ENCODE peak calls at places on chromosomes 12 and 14, in four cellular contexts. One of them, this sample, is unnamed.

GRCh38 chr12:27631813-27632491 is 64.3 kb upstream of the REP15 start:
- DNase-seq in IMR-90: no peak
- DNase-seq in lung: no peak
- DNase-seq in PC-3: no peak
- DNase-seq in this sample: no peak

GRCh38 chr14:79077096-79077495 is 906.9 kb downstream of the NRXN3 start:
- DNase-seq in IMR-90: no peak
- DNase-seq in lung: no peak
- DNase-seq in PC-3: peak; percentile 37
- DNase-seq in this sample: no peak

GRCh38 chr12:60752589-60752988 is 1156.8 kb downstream of the SLC16A7 start:
- DNase-seq in PC-3: no peak
- DNase-seq in IMR-90: no peak
- DNase-seq in lung: no peak
- DNase-seq in this sample: no peak

GRCh38 chr14:93037354-93037753 is 78.4 kb downstream of the ITPK1 start:
- DNase-seq in IMR-90: no peak
- DNase-seq in lung: no peak
- DNase-seq in PC-3: no peak
- DNase-seq in this sample: no peak

GRCh38 chr14:63496837-63497400 is 46.3 kb downstream of the PPP2R5E start:
- DNase-seq in IMR-90: no peak
- DNase-seq in lung: no peak
- DNase-seq in PC-3: no peak
- DNase-seq in this sample: no peak

GRCh38 chr14:56855891-56856461 is 45.7 kb upstream of the OTX2 start:
- DNase-seq in IMR-90: no peak
- DNase-seq in PC-3: no peak
- DNase-seq in lung: no peak
- DNase-seq in this sample: no peak

GRCh38 chr14:21039585-21040369 is 2.4 kb upstream of the RNASE7 start:
- DNase-seq in PC-3: peak; percentile 62
- DNase-seq in IMR-90: peak; percentile 67
- DNase-seq in lung: no peak
- DNase-seq in this sample: peak; percentile 72

GRCh38 chr12:95083938-95084337 is 10.5 kb upstream of the NR2C1 start:
- DNase-seq in IMR-90: peak; percentile 89
- DNase-seq in lung: no peak
- DNase-seq in PC-3: no peak
- DNase-seq in this sample: peak; percentile 97

GRCh38 chr14:36279306-36280244 is 40.9 kb downstream of the MBIP start:
- DNase-seq in lung: no peak
- DNase-seq in PC-3: no peak
- DNase-seq in IMR-90: no peak
- DNase-seq in this sample: no peak

GRCh38 chr12:56078931-56079728 is 835 bp upstream of the ERBB3 start:
- DNase-seq in IMR-90: peak; percentile 74
- DNase-seq in lung: peak; percentile 91
- DNase-seq in PC-3: peak; percentile 89
- DNase-seq in this sample: peak; percentile 81

GRCh38 chr14:22890416-22890815 is 7.4 kb downstream of the REM2 start:
- DNase-seq in lung: no peak
- DNase-seq in IMR-90: no peak
- DNase-seq in PC-3: no peak
- DNase-seq in this sample: no peak

GRCh38 chr12:124375141-124375788 is 80.4 kb downstream of the RFLNA start:
- DNase-seq in lung: no peak
- DNase-seq in IMR-90: no peak
- DNase-seq in PC-3: no peak
- DNase-seq in this sample: no peak

GRCh38 chr12:131782061-131782460 is 46.1 kb upstream of the MMP17 start:
- DNase-seq in lung: no peak
- DNase-seq in IMR-90: no peak
- DNase-seq in PC-3: no peak
- DNase-seq in this sample: no peak

GRCh38 chr14:24379907-24380746 is 12.1 kb downstream of the NFATC4 start:
- DNase-seq in PC-3: no peak
- DNase-seq in IMR-90: no peak
- DNase-seq in lung: no peak
- DNase-seq in this sample: no peak

GRCh38 chr12:51318846-51319570 is 5.0 kb downstream of the BIN2 start:
- DNase-seq in IMR-90: no peak
- DNase-seq in PC-3: peak; percentile 19
- DNase-seq in lung: peak; percentile 48
- DNase-seq in this sample: no peak

GRCh38 chr14:43795600-43796228 is 711.4 kb downstream of the FSCB start:
- DNase-seq in PC-3: peak; percentile 51
- DNase-seq in IMR-90: peak; percentile 0
- DNase-seq in lung: no peak
- DNase-seq in this sample: peak; percentile 6

GRCh38 chr14:50829472-50830043 is 1.4 kb downstream of the NIN start:
- DNase-seq in IMR-90: no peak
- DNase-seq in lung: no peak
- DNase-seq in PC-3: no peak
- DNase-seq in this sample: no peak

GRCh38 chr12:103997277-103997900 is 31.7 kb downstream of the TDG start:
- DNase-seq in lung: no peak
- DNase-seq in PC-3: no peak
- DNase-seq in IMR-90: peak; percentile 22
- DNase-seq in this sample: peak; percentile 20

GRCh38 chr12:42442888-42443287 is 116.9 kb downstream of the PPHLN1 start:
- DNase-seq in lung: no peak
- DNase-seq in IMR-90: no peak
- DNase-seq in PC-3: no peak
- DNase-seq in this sample: no peak

GRCh38 chr14:51574009-51574408 is 77.7 kb upstream of the FRMD6 start:
- DNase-seq in lung: no peak
- DNase-seq in IMR-90: no peak
- DNase-seq in PC-3: no peak
- DNase-seq in this sample: no peak

GRCh38 chr12:120144215-120144614 is 27.7 kb upstream of the RAB35 start:
- DNase-seq in PC-3: no peak
- DNase-seq in IMR-90: no peak
- DNase-seq in lung: no peak
- DNase-seq in this sample: no peak

GRCh38 chr12:57940915-57941164 is 527 bp upstream of the ATP23 start:
- DNase-seq in PC-3: no peak
- DNase-seq in lung: no peak
- DNase-seq in IMR-90: no peak
- DNase-seq in this sample: no peak

GRCh38 chr14:32998433-32998832 is 59.8 kb downstream of the NPAS3 start:
- DNase-seq in lung: no peak
- DNase-seq in PC-3: peak; percentile 43
- DNase-seq in IMR-90: peak; percentile 9
- DNase-seq in this sample: peak; percentile 34

GRCh38 chr14:94031880-94032279 is 5.7 kb downstream of the OTUB2 start:
- DNase-seq in lung: no peak
- DNase-seq in PC-3: peak; percentile 43
- DNase-seq in IMR-90: no peak
- DNase-seq in this sample: no peak

GRCh38 chr12:3277261-3277943 is 200.2 kb downstream of the TSPAN9 start:
- DNase-seq in PC-3: no peak
- DNase-seq in lung: no peak
- DNase-seq in IMR-90: no peak
- DNase-seq in this sample: no peak

GRCh38 chr12:123071401-123072304 is 79.2 kb downstream of the PITPNM2 start:
- DNase-seq in PC-3: no peak
- DNase-seq in lung: no peak
- DNase-seq in IMR-90: no peak
- DNase-seq in this sample: peak; percentile 22
- H3K4me3 ChIP-seq in PC-3: no peak overlapping the region
- H3K4me3 ChIP-seq in lung: no peak overlapping the region
- H3K4me3 ChIP-seq in IMR-90: no peak overlapping the region
- H3K4me3 ChIP-seq in this sample: no peak overlapping the region

DNA sequence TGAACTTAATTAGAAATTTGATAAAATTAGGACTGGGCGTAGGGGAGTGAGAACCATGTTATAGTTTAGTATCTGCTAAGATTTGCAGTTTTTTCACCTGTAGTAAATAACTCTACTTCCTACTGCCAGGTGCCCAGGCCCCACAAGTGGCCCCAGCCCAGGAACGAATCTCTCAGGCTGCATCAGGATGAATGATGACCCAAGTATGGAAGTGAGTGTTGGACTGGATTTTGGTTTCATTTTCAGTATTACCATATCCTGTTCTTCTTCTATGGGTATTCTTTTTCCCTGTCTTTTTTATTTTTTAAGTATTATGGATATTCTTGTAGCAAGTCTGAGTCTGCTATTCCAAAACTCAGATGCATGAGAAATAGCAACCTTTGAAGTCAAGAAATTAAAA is 120.3 kb upstream of the BCAT1 start:
- DNase-seq in IMR-90: peak; percentile 14
- DNase-seq in PC-3: no peak
- DNase-seq in lung: no peak
- DNase-seq in this sample: no peak
- H3K4me3 ChIP-seq in IMR-90: no peak overlapping the region
- H3K4me3 ChIP-seq in PC-3: no peak overlapping the region
- H3K4me3 ChIP-seq in lung: no peak overlapping the region
- H3K4me3 ChIP-seq in this sample: peak overlapping the region; percentile 18

GRCh38 chr12:111010916-111011657 is 90.7 kb upstream of the MYL2 start:
- DNase-seq in PC-3: no peak
- DNase-seq in lung: no peak
- DNase-seq in IMR-90: no peak
- DNase-seq in this sample: no peak

GRCh38 chr12:111012918-111013317 is 92.5 kb upstream of the MYL2 start:
- DNase-seq in PC-3: no peak
- DNase-seq in lung: no peak
- DNase-seq in IMR-90: no peak
- DNase-seq in this sample: no peak

GRCh38 chr12:111011999-111012600 is 91.7 kb upstream of the MYL2 start:
- DNase-seq in PC-3: no peak
- DNase-seq in IMR-90: no peak
- DNase-seq in lung: no peak
- DNase-seq in this sample: no peak

GRCh38 chr12:111010061-111010460 is 89.7 kb upstream of the MYL2 start:
- DNase-seq in IMR-90: no peak
- DNase-seq in lung: no peak
- DNase-seq in PC-3: no peak
- DNase-seq in this sample: no peak

DNA sequence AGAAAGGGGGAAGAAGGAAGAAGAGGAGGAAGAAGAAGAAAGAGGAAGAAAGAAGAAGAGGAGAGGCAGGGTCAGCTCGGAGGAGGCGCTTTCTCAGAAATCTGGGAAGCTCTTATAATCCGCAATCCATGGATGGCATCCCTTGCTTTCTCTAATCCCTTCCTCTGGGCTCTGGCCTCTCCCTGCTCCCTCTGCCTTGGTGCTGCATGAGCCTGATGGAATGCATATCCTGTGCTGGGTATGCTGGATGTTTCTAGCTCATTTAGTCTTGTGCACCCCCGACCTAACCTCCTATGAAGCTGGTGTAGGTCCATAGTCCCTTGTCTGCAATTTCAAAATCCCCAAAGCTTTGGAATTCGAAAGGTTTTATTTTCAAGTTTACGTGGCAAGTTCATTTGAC is 94.2 kb upstream of the MYL2 start:
- DNase-seq in PC-3: no peak
- DNase-seq in IMR-90: no peak
- DNase-seq in lung: no peak
- DNase-seq in this sample: no peak
- H3K4me3 ChIP-seq in PC-3: no peak overlapping the region
- H3K4me3 ChIP-seq in IMR-90: no peak overlapping the region
- H3K4me3 ChIP-seq in lung: no peak overlapping the region
- H3K4me3 ChIP-seq in this sample: no peak overlapping the region

DNA sequence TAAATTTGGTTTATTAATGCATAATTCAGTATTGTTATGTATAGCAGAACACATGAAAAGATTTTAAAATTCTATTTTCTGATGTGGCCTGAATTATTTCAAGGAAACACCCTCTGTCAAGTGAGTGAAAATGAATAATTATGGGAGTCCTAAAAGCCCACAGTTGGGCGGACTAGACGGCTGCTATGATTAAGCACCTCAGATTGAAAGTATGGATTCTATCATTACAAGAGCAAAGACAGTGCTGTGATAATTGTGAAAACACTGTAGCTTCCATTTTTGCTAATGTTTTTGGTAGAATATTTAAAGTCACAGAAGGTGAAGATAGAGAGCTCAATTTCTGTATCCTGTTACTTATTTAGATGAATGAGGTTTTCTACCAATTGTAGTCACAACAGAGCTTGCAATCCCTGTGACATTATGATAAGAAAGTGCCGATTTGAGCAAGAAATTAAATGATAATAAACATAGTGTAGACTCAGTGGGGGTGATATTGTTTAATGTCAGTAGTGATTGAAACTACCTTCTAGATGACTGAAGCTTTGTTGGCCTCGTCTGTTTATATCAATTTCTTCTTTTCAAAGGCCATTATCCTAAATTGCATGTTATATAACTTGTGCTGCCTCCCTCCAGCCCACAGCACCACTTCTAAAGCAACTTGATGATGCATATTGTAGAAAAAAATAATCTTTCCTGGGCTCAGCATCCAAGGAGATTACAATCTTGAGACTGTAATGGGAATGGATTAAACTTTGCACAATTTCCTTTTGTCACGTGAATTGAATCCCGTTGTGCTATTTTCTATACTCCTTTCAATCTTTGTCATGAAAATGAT is 359.8 kb downstream of the BTG1 start:
- DNase-seq in IMR-90: no peak
- DNase-seq in lung: no peak
- DNase-seq in PC-3: no peak
- DNase-seq in this sample: no peak
- H3K4me3 ChIP-seq in IMR-90: no peak overlapping the region
- H3K4me3 ChIP-seq in lung: no peak overlapping the region
- H3K4me3 ChIP-seq in PC-3: no peak overlapping the region
- H3K4me3 ChIP-seq in this sample: no peak overlapping the region

GRCh38 chr12:85872497-85873091 is 1.5 kb upstream of the NTS start:
- DNase-seq in lung: no peak
- DNase-seq in IMR-90: peak; percentile 64
- DNase-seq in PC-3: peak; percentile 81
- DNase-seq in this sample: peak; percentile 65
- H3K4me3 ChIP-seq in lung: no peak overlapping the region
- H3K4me3 ChIP-seq in IMR-90: no peak overlapping the region
- H3K4me3 ChIP-seq in PC-3: no peak overlapping the region
- H3K4me3 ChIP-seq in this sample: no peak overlapping the region

GRCh38 chr12:6620885-6621274 is 13.7 kb upstream of the CHD4 start:
- DNase-seq in PC-3: no peak
- DNase-seq in lung: no peak
- DNase-seq in IMR-90: no peak
- DNase-seq in this sample: no peak
- H3K4me3 ChIP-seq in PC-3: no peak overlapping the region
- H3K4me3 ChIP-seq in lung: no peak overlapping the region
- H3K4me3 ChIP-seq in IMR-90: no peak overlapping the region
- H3K4me3 ChIP-seq in this sample: no peak overlapping the region

GRCh38 chr12:108122644-108123043 is 6.4 kb upstream of the WSCD2 start:
- DNase-seq in lung: no peak
- DNase-seq in IMR-90: no peak
- DNase-seq in PC-3: no peak
- DNase-seq in this sample: no peak
- H3K4me3 ChIP-seq in lung: no peak overlapping the region
- H3K4me3 ChIP-seq in IMR-90: no peak overlapping the region
- H3K4me3 ChIP-seq in PC-3: no peak overlapping the region
- H3K4me3 ChIP-seq in this sample: no peak overlapping the region